ENCODE peak calls at places on chromosomes 12 and 14, in seven cellular contexts. One of them, this sample, is unnamed.

GRCh38 chr12:86959766-86960458 is 703.7 kb upstream of the MGAT4C start:
- DNase-seq in effector memory CD4-positive, alpha-beta T cell: no peak
- DNase-seq in ovary: no peak
- DNase-seq in stimulated activated CD4-positive, alpha-beta T cell treated with anti-CD3 and anti-CD28 coated beads, Interleukin-1b, Interleukin-23, amount 100 ng/mL, for 48 hours: no peak
- DNase-seq in HEK293T: no peak
- DNase-seq in heart left ventricle: no peak
- DNase-seq in GM13976: no peak
- DNase-seq in this sample: no peak

GRCh38 chr12:123941000-123941399 is 31.6 kb downstream of the CCDC92 start:
- DNase-seq in effector memory CD4-positive, alpha-beta T cell: no peak
- DNase-seq in ovary: no peak
- DNase-seq in stimulated activated CD4-positive, alpha-beta T cell treated with anti-CD3 and anti-CD28 coated beads, Interleukin-1b, Interleukin-23, amount 100 ng/mL, for 48 hours: no peak
- DNase-seq in HEK293T: no peak
- DNase-seq in heart left ventricle: no peak
- DNase-seq in GM13976: no peak
- DNase-seq in this sample: no peak

GRCh38 chr14:68814376-68815287 is 21.8 kb upstream of the ZFP36L1 start:
- DNase-seq in effector memory CD4-positive, alpha-beta T cell: peak; percentile 52
- DNase-seq in ovary: peak; percentile 67
- DNase-seq in stimulated activated CD4-positive, alpha-beta T cell treated with anti-CD3 and anti-CD28 coated beads, Interleukin-1b, Interleukin-23, amount 100 ng/mL, for 48 hours: peak; percentile 34
- DNase-seq in HEK293T: peak; percentile 66
- DNase-seq in heart left ventricle: peak; percentile 73
- DNase-seq in GM13976: peak; percentile 74
- DNase-seq in this sample: no peak

GRCh38 chr12:119718141-119718540 is 50.2 kb downstream of the PRKAB1 start:
- DNase-seq in effector memory CD4-positive, alpha-beta T cell: no peak
- DNase-seq in ovary: no peak
- DNase-seq in stimulated activated CD4-positive, alpha-beta T cell treated with anti-CD3 and anti-CD28 coated beads, Interleukin-1b, Interleukin-23, amount 100 ng/mL, for 48 hours: no peak
- DNase-seq in HEK293T: no peak
- DNase-seq in heart left ventricle: no peak
- DNase-seq in GM13976: no peak
- DNase-seq in this sample: no peak

GRCh38 chr12:39920222-39920621 is 185.7 kb downstream of the SLC2A13 start:
- DNase-seq in effector memory CD4-positive, alpha-beta T cell: no peak
- DNase-seq in ovary: no peak
- DNase-seq in stimulated activated CD4-positive, alpha-beta T cell treated with anti-CD3 and anti-CD28 coated beads, Interleukin-1b, Interleukin-23, amount 100 ng/mL, for 48 hours: no peak
- DNase-seq in HEK293T: no peak
- DNase-seq in heart left ventricle: no peak
- DNase-seq in GM13976: no peak
- DNase-seq in this sample: no peak

GRCh38 chr12:123671876-123672275 is 963 bp downstream of the TCTN2 start:
- DNase-seq in effector memory CD4-positive, alpha-beta T cell: no peak
- DNase-seq in ovary: no peak
- DNase-seq in stimulated activated CD4-positive, alpha-beta T cell treated with anti-CD3 and anti-CD28 coated beads, Interleukin-1b, Interleukin-23, amount 100 ng/mL, for 48 hours: no peak
- DNase-seq in HEK293T: no peak
- DNase-seq in heart left ventricle: no peak
- DNase-seq in GM13976: no peak
- DNase-seq in this sample: no peak

GRCh38 chr12:82047480-82047879 is 288.3 kb upstream of the PPFIA2 start:
- DNase-seq in effector memory CD4-positive, alpha-beta T cell: no peak
- DNase-seq in ovary: no peak
- DNase-seq in stimulated activated CD4-positive, alpha-beta T cell treated with anti-CD3 and anti-CD28 coated beads, Interleukin-1b, Interleukin-23, amount 100 ng/mL, for 48 hours: no peak
- DNase-seq in HEK293T: no peak
- DNase-seq in heart left ventricle: no peak
- DNase-seq in GM13976: no peak
- DNase-seq in this sample: peak; percentile 55

GRCh38 chr12:122994781-122995502 is 14.5 kb downstream of the ARL6IP4 start:
- DNase-seq in effector memory CD4-positive, alpha-beta T cell: no peak
- DNase-seq in ovary: no peak
- DNase-seq in stimulated activated CD4-positive, alpha-beta T cell treated with anti-CD3 and anti-CD28 coated beads, Interleukin-1b, Interleukin-23, amount 100 ng/mL, for 48 hours: no peak
- DNase-seq in HEK293T: no peak
- DNase-seq in heart left ventricle: no peak
- DNase-seq in GM13976: no peak
- DNase-seq in this sample: no peak

GRCh38 chr14:38481939-38482678 is 226.2 kb upstream of the CLEC14A start:
- DNase-seq in effector memory CD4-positive, alpha-beta T cell: no peak
- DNase-seq in ovary: no peak
- DNase-seq in stimulated activated CD4-positive, alpha-beta T cell treated with anti-CD3 and anti-CD28 coated beads, Interleukin-1b, Interleukin-23, amount 100 ng/mL, for 48 hours: no peak
- DNase-seq in HEK293T: no peak
- DNase-seq in heart left ventricle: no peak
- DNase-seq in GM13976: no peak
- DNase-seq in this sample: no peak

GRCh38 chr12:95385246-95385645 is 88.7 kb upstream of the METAP2 start:
- DNase-seq in effector memory CD4-positive, alpha-beta T cell: no peak
- DNase-seq in ovary: peak; percentile 54
- DNase-seq in stimulated activated CD4-positive, alpha-beta T cell treated with anti-CD3 and anti-CD28 coated beads, Interleukin-1b, Interleukin-23, amount 100 ng/mL, for 48 hours: no peak
- DNase-seq in HEK293T: no peak
- DNase-seq in heart left ventricle: no peak
- DNase-seq in GM13976: no peak
- DNase-seq in this sample: peak; percentile 14

GRCh38 chr12:128920468-128920867 is 67.2 kb downstream of the GLT1D1 start:
- DNase-seq in effector memory CD4-positive, alpha-beta T cell: no peak
- DNase-seq in ovary: no peak
- DNase-seq in stimulated activated CD4-positive, alpha-beta T cell treated with anti-CD3 and anti-CD28 coated beads, Interleukin-1b, Interleukin-23, amount 100 ng/mL, for 48 hours: no peak
- DNase-seq in HEK293T: no peak
- DNase-seq in heart left ventricle: no peak
- DNase-seq in GM13976: no peak
- DNase-seq in this sample: peak; percentile 2

GRCh38 chr12:63212316-63212715 is 61.3 kb upstream of the AVPR1A start:
- DNase-seq in effector memory CD4-positive, alpha-beta T cell: no peak
- DNase-seq in ovary: no peak
- DNase-seq in stimulated activated CD4-positive, alpha-beta T cell treated with anti-CD3 and anti-CD28 coated beads, Interleukin-1b, Interleukin-23, amount 100 ng/mL, for 48 hours: no peak
- DNase-seq in HEK293T: no peak
- DNase-seq in heart left ventricle: no peak
- DNase-seq in GM13976: no peak
- DNase-seq in this sample: no peak

GRCh38 chr12:104498211-104498801 is 41.6 kb downstream of the CHST11 start:
- DNase-seq in effector memory CD4-positive, alpha-beta T cell: peak; percentile 31
- DNase-seq in ovary: no peak
- DNase-seq in stimulated activated CD4-positive, alpha-beta T cell treated with anti-CD3 and anti-CD28 coated beads, Interleukin-1b, Interleukin-23, amount 100 ng/mL, for 48 hours: peak; percentile 49
- DNase-seq in HEK293T: no peak
- DNase-seq in heart left ventricle: no peak
- DNase-seq in GM13976: no peak
- DNase-seq in this sample: peak; percentile 33

GRCh38 chr12:124543591-124544310 is 23.7 kb downstream of the NCOR2 start:
- DNase-seq in effector memory CD4-positive, alpha-beta T cell: no peak
- DNase-seq in ovary: no peak
- DNase-seq in stimulated activated CD4-positive, alpha-beta T cell treated with anti-CD3 and anti-CD28 coated beads, Interleukin-1b, Interleukin-23, amount 100 ng/mL, for 48 hours: no peak
- DNase-seq in HEK293T: no peak
- DNase-seq in heart left ventricle: no peak
- DNase-seq in GM13976: no peak
- DNase-seq in this sample: peak; percentile 84

This sample was measured in retinal pigment epithelial cell.